ENCODE peak calls at places on chromosomes 3 and 15, in six cellular contexts. O, P, J, F, H and K are unnamed samples.

GRCh38 chr3:13574798-13575451 is 26.0 kb downstream of the FBLN2 start:
- DNase-seq in P (no peak), H (no peak), F (no peak), J (no peak), O (no peak), K (no peak)

GRCh38 chr15:92365816-92366215 is 27.9 kb upstream of the ST8SIA2 start:
- DNase-seq in J (no peak), F (no peak), O (no peak), P (no peak), H (no peak), K (no peak)

GRCh38 chr15:91627473-91628309 is 225.8 kb upstream of the SLCO3A1 start:
- DNase-seq in H (no peak), F (peak; percentile 11), O (no peak), J (no peak), P (peak; percentile 58), K (no peak)

GRCh38 chr3:194632983-194633348 is 253 bp downstream of the TMEM44 start:
- DNase-seq in P (no peak), H (no peak), F (peak; percentile 28), O (no peak), J (no peak), K (no peak)

GRCh38 chr15:81235276-81235675 is 38.6 kb downstream of the IL16 start:
- DNase-seq in P (no peak), J (no peak), H (no peak), F (no peak), O (no peak), K (no peak)

GRCh38 chr3:4977889-4978258 is 1.4 kb upstream of the BHLHE40 start:
- DNase-seq in J (no peak), P (no peak), F (no peak), H (no peak), O (no peak), K (no peak)

GRCh38 chr3:54955496-54955895 is 27.6 kb upstream of the LRTM1 start:
- DNase-seq in F (no peak), H (no peak), J (no peak), O (no peak), P (no peak), K (no peak)

GRCh38 chr15:41980654-41981323 is 8.4 kb upstream of the EHD4 start:
- DNase-seq in J (no peak), H (no peak), F (peak; percentile 52), P (no peak), O (no peak), K (no peak)

GRCh38 chr3:45499529-45499928 is 95.0 kb upstream of the LIMD1 start:
- DNase-seq in O (no peak), P (no peak), F (no peak), H (peak; percentile 20), J (no peak), K (no peak)

GRCh38 chr3:115401298-115401697 is 222.0 kb upstream of the GAP43 start:
- DNase-seq in P (no peak), F (no peak), H (peak; percentile 19), J (no peak), O (no peak), K (no peak)

GRCh38 chr15:29103825-29104565 is 165.6 kb downstream of the NSMCE3 start:
- DNase-seq in P (peak; percentile 87), O (peak; percentile 73), F (peak; percentile 58), H (no peak), J (no peak), K (no peak)

GRCh38 chr3:173589116-173589515 is 191.6 kb downstream of the NLGN1 start:
- DNase-seq in H (no peak), P (no peak), O (no peak), J (no peak), F (no peak), K (no peak)

GRCh38 chr3:133393204-133393603 is 6.7 kb upstream of the BFSP2 start:
- DNase-seq in J (no peak), F (no peak), P (no peak), H (no peak), O (no peak), K (no peak)

GRCh38 chr15:52163321-52164190 is 27.6 kb downstream of the GNB5 start:
- DNase-seq in P (peak; percentile 44), F (no peak), H (peak; percentile 95), O (peak; percentile 54), J (no peak), K (no peak)

GRCh38 chr15:98968576-98968975 is 39.0 kb downstream of the PGPEP1L start:
- DNase-seq in O (no peak), J (no peak), F (no peak), P (no peak), H (no peak), K (no peak)

GRCh38 chr15:79779739-79780138 is 117.1 kb downstream of the MTHFS start:
- DNase-seq in H (no peak), O (no peak), J (no peak), P (no peak), F (no peak), K (no peak)

GRCh38 chr3:150825192-150825915 is 62.4 kb upstream of the SIAH2 start:
- DNase-seq in H (no peak), J (no peak), F (no peak), O (no peak), P (no peak), K (no peak)

GRCh38 chr15:69861331-69862171 is 236.2 kb downstream of the TLE3 start:
- DNase-seq in O (no peak), F (no peak), J (no peak), H (peak; percentile 62), P (no peak), K (no peak)

GRCh38 chr15:69862540-69862939 is 235.2 kb downstream of the TLE3 start:
- DNase-seq in P (no peak), J (no peak), O (no peak), F (no peak), H (peak; percentile 84), K (no peak)

GRCh38 chr15:69860921-69861320 is 236.8 kb downstream of the TLE3 start:
- DNase-seq in J (no peak), O (no peak), P (no peak), H (peak; percentile 10), F (no peak), K (no peak)

GRCh38 chr15:69857686-69858391 is 239.9 kb downstream of the TLE3 start:
- DNase-seq in J (no peak), H (peak; percentile 14), P (no peak), F (no peak), O (no peak), K (no peak)

DNA sequence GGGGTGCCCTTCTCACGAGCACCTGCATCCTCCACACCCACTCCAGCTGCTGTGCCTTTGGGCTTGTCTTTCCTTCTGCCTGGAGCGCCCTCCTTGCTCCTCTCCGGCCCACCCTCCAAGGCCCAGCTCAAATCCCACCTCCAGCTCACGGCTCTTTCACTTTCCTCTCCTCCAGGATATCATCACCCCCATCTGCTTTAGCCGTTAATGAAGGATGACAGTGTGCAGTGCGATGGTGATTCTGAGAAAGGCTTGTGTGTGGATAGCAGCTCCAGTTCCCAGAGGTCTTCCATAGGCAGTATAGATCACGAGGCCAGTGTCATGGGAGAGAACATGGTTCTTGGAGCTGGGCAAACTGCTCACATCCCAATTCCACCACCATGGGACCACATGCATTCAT is 237.4 kb downstream of the TLE3 start:
- DNase-seq in H (peak; percentile 11), O (no peak), J (no peak), F (no peak), P (no peak), K (no peak)
- H3K4me1 ChIP-seq in H (peaks cover 60% of the 10 kb centered on the region), O (no peaks in the 10 kb centered on the region), J (no peaks in the 10 kb centered on the region), F (no peaks in the 10 kb centered on the region), P (peaks cover 5% of the 10 kb centered on the region), K (peaks cover 10% of the 10 kb centered on the region)

DNA sequence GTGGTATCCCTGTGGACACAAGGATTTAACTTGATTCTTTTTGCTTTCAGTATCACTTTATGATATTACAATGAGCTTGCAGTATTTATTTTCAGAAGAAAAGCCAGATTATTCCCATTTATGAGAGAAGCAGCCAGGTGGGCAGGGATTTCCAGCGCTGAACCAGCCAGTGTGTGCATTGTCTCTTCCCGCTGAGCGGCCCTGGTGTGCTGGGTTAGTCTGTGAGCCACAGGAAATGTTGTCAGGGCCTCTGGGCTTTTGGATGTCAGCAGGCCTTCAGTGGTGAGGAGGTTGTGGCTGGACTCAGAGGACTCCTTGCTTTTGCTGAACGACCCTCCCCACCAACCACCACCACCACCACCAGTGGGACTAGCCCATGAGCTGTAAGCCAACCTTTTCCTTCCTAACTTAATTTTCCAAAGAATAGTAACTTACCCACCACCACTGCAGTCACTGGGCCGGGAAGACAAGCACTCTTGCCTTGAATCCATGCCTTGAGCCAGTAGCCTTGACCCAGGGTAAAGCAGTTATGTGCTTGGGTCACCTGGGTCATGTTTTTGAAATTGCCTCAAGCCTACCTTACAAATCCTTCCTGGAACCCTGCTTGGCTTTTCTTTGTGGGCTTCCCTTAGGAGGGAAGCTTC is 33.1 kb downstream of the FLNB start:
- DNase-seq in J (no peak), P (no peak), O (no peak), F (no peak), H (peak; percentile 55), K (no peak)
- H3K4me1 ChIP-seq in J (peaks cover 4% of the 10 kb centered on the region), P (peaks cover 9% of the 10 kb centered on the region), O (no peaks in the 10 kb centered on the region), F (peaks cover 28% of the 10 kb centered on the region), H (peaks cover 70% of the 10 kb centered on the region), K (no peaks in the 10 kb centered on the region)

DNA sequence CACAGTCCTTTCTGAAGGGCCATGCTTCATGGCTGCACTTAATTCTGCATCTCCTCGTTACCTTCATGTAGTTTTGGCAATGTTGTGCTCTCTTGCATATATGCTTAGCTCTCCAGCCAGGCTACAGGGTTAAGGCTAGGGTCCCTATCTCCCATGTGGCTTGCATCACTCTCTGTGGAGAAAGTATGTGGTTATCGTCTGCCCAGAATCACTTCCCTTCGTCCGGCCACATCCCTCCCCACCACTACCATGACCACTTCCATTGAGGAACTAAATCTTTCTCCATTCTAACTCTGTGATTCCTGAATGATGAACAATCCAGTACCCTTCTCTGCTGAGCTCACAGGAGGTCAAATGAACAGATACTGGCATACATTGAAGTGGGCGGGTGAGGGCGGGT is 34.0 kb downstream of the WWTR1 start:
- DNase-seq in O (no peak), J (no peak), F (no peak), H (no peak), P (no peak), K (no peak)
- H3K4me1 ChIP-seq in O (no peaks in the 10 kb centered on the region), J (peaks cover 26% of the 10 kb centered on the region), F (no peaks in the 10 kb centered on the region), H (peaks cover 70% of the 10 kb centered on the region), P (peaks cover 36% of the 10 kb centered on the region), K (no peaks in the 10 kb centered on the region)

GRCh38 chr15:90414408-90415028 is 26.5 kb downstream of the IQGAP1 start:
- DNase-seq in J (no peak), P (no peak), H (peak; percentile 71), F (no peak), O (no peak), K (no peak)

GRCh38 chr15:90411176-90411575 is 23.1 kb downstream of the IQGAP1 start:
- DNase-seq in O (no peak), H (no peak), F (no peak), J (no peak), P (no peak), K (no peak)

GRCh38 chr15:90413411-90414379 is 25.7 kb downstream of the IQGAP1 start:
- DNase-seq in J (no peak), F (no peak), H (peak; percentile 66), O (no peak), P (no peak), K (no peak)

GRCh38 chr15:90408657-90409056 is 20.6 kb downstream of the IQGAP1 start:
- DNase-seq in P (no peak), H (no peak), J (no peak), F (no peak), O (no peak), K (no peak)

GRCh38 chr15:90412356-90413194 is 24.5 kb downstream of the IQGAP1 start:
- DNase-seq in J (peak; percentile 86), P (peak; percentile 29), F (peak; percentile 66), H (peak; percentile 68), O (peak; percentile 71), K (no peak)
- H3K4me1 ChIP-seq in J (peaks cover 41% of the 10 kb centered on the region), P (peaks cover 26% of the 10 kb centered on the region), F (peaks cover 34% of the 10 kb centered on the region), H (peaks cover 40% of the 10 kb centered on the region), O (no peaks in the 10 kb centered on the region), K (peaks cover 19% of the 10 kb centered on the region)